ENCODE peak calls at places on chromosomes 3 and 15, in seven cellular contexts. E, C, F, O, L, G and I are unnamed samples.

GRCh38 chr15:55907797-55908196 is 85.6 kb downstream of the NEDD4 start:
- DNase-seq in O (no peak), L (no peak), G (no peak), E (no peak), F (peak), C (peak), I (no peak)

GRCh38 chr3:57230006-57230405 is 2.5 kb downstream of the APPL1 start:
- DNase-seq in L (no peak), G (no peak), F (peak), C (no peak), O (no peak), E (no peak), I (no peak)

GRCh38 chr15:41829959-41830646 is 2.2 kb downstream of the JMJD7 start:
- DNase-seq in F (peak), E (no peak), G (no peak), O (no peak), C (no peak), L (no peak), I (no peak)

GRCh38 chr3:197006446-197006845 is 23.2 kb downstream of the MELTF start:
- DNase-seq in F (no peak), L (no peak), C (no peak), E (no peak), G (no peak), O (no peak), I (no peak)

GRCh38 chr3:78589242-78589641 is 1178.6 kb downstream of the ROBO1 start:
- DNase-seq in G (no peak), E (no peak), O (no peak), F (no peak), C (no peak), L (no peak), I (no peak)

GRCh38 chr3:48405343-48405881 is 24.5 kb downstream of the PLXNB1 start:
- DNase-seq in L (no peak), E (no peak), G (no peak), F (no peak), C (no peak), O (no peak), I (peak)

GRCh38 chr3:65904016-65904415 is 134.7 kb downstream of the MAGI1 start:
- DNase-seq in F (no peak), E (no peak), O (no peak), G (no peak), C (no peak), L (no peak), I (no peak)

GRCh38 chr3:166013073-166013679 is 176.0 kb upstream of the BCHE start:
- DNase-seq in C (peak), L (peak), E (no peak), O (peak), F (peak), G (peak), I (no peak)

GRCh38 chr3:33879540-33879939 is 81.1 kb downstream of the PDCD6IP start:
- DNase-seq in L (no peak), E (no peak), G (no peak), C (no peak), F (no peak), O (no peak), I (no peak)

GRCh38 chr15:42707873-42708544 is 28.9 kb downstream of the CDAN1 start:
- DNase-seq in O (peak), F (no peak), E (no peak), C (peak), G (no peak), L (no peak), I (no peak)

GRCh38 chr15:65839354-65839901 is 29.9 kb upstream of the RAB11A start:
- DNase-seq in G (no peak), E (no peak), O (peak), L (no peak), F (no peak), C (peak), I (no peak)

GRCh38 chr3:134029734-134030381 is at the start of gene SLCO2A1:
- DNase-seq in F (peak), G (no peak), L (peak), E (no peak), C (peak), O (no peak), I (no peak)

GRCh38 chr15:68743256-68743655 is 77.4 kb downstream of the ANP32A start:
- DNase-seq in G (no peak), E (no peak), O (no peak), C (no peak), L (no peak), F (no peak), I (no peak)

GRCh38 chr3:53820084-53820483 is 26.1 kb downstream of the CHDH start:
- DNase-seq in C (no peak), O (no peak), F (no peak), E (no peak), L (no peak), G (no peak), I (no peak)

GRCh38 chr3:38038447-38038911 is 529 bp upstream of the DLEC1 start:
- DNase-seq in G (no peak), L (no peak), E (peak), C (no peak), O (peak), F (no peak), I (no peak)

GRCh38 chr15:52193791-52194190 is 2.6 kb upstream of the GNB5 start:
- DNase-seq in E (no peak), G (no peak), O (no peak), C (peak), L (no peak), F (no peak), I (no peak)

GRCh38 chr3:46666471-46666845 is 27.0 kb downstream of the ALS2CL start:
- DNase-seq in G (no peak), F (no peak), L (no peak), O (no peak), C (no peak), E (no peak), I (no peak)

GRCh38 chr3:193825617-193826016 is 232.6 kb downstream of the OPA1 start:
- DNase-seq in G (no peak), C (no peak), F (no peak), O (no peak), E (no peak), L (no peak), I (no peak)

GRCh38 chr3:128113817-128114794 is 9.5 kb downstream of the RUVBL1 start:
- DNase-seq in L (no peak), C (no peak), G (peak), O (no peak), E (no peak), F (no peak), I (no peak)

GRCh38 chr15:73650387-73651126 is 17.4 kb upstream of the NPTN start:
- DNase-seq in E (no peak), G (no peak), O (peak), C (peak), F (peak), L (peak), I (no peak)

GRCh38 chr15:63133786-63134185 is 12.1 kb downstream of the LACTB start:
- DNase-seq in E (no peak), C (peak), G (no peak), L (no peak), O (no peak), F (no peak), I (no peak)

GRCh38 chr3:120144267-120144666 is 50.0 kb upstream of the GSK3B start:
- DNase-seq in F (peak), C (no peak), O (no peak), L (no peak), G (no peak), E (no peak), I (no peak)

GRCh38 chr15:57090460-57090859 is 172.0 kb downstream of the TCF12 start:
- DNase-seq in O (no peak), F (no peak), C (no peak), L (peak), E (no peak), G (no peak), I (no peak)

GRCh38 chr15:101013769-101014223 is 94.6 kb downstream of the LRRK1 start:
- DNase-seq in F (no peak), G (no peak), E (peak), L (no peak), C (no peak), O (no peak), I (no peak)

GRCh38 chr15:44782516-44782915 is 46.2 kb downstream of the TRIM69 start:
- DNase-seq in C (no peak), F (peak), G (no peak), O (no peak), E (no peak), L (peak), I (no peak)

GRCh38 chr3:72836923-72837322 is 11.3 kb downstream of the SHQ1 start:
- DNase-seq in O (no peak), F (no peak), C (no peak), E (no peak), G (no peak), L (no peak), I (peak)